ENCODE peak calls at places on chromosome 1, in eight cellular contexts. E is colonic mucosa; I is GM03348; A is caudate nucleus; F is CD8-positive, alpha-beta T cell; Y is H9; O is T-cell; B is HS-5. U is an unnamed sample.

GRCh38 chr1:46616277-46617107 is at the start of gene MOB3C:
- DNase-seq in A (peak), F (peak), B (peak), E (peak), O (peak), I (peak), Y (peak), U (peak)

GRCh38 chr1:19644761-19645543 is 841 bp downstream of the NBL1 start:
- DNase-seq in B (no peak), O (no peak), E (peak), A (no peak), I (peak), F (peak), Y (no peak), U (peak)

GRCh38 chr1:101996830-101997485 is at the start of gene OLFM3:
- DNase-seq in A (no peak), F (no peak), I (peak), E (no peak), Y (peak), O (no peak), B (no peak), U (no peak)

GRCh38 chr1:47389735-47390134 is 26.4 kb upstream of the FOXE3 start:
- DNase-seq in I (no peak), B (no peak), Y (no peak), A (no peak), O (no peak), F (no peak), E (no peak), U (no peak)

GRCh38 chr1:219413523-219413922 is 199.4 kb downstream of the ZC3H11B start:
- DNase-seq in F (no peak), E (no peak), A (no peak), I (no peak), Y (no peak), O (no peak), B (no peak), U (no peak)

GRCh38 chr1:51574796-51575195 is 42.1 kb upstream of the OSBPL9 start:
- DNase-seq in F (no peak), B (no peak), O (no peak), Y (no peak), I (no peak), A (no peak), E (no peak), U (no peak)

GRCh38 chr1:30478288-30478687 is 245.1 kb downstream of the MATN1 start:
- DNase-seq in B (no peak), F (no peak), I (no peak), Y (no peak), O (no peak), E (no peak), A (no peak), U (no peak)

GRCh38 chr1:217402301-217402700 is 228.6 kb downstream of the GPATCH2 start:
- DNase-seq in Y (no peak), O (no peak), I (no peak), A (no peak), B (no peak), F (no peak), E (no peak), U (no peak)

GRCh38 chr1:154151311-154151710 is 3.6 kb downstream of the NUP210L start:
- DNase-seq in Y (no peak), B (no peak), O (no peak), I (peak), F (no peak), E (no peak), A (no peak), U (no peak)

GRCh38 chr1:67753776-67754525 is 69.0 kb downstream of the GADD45A start:
- DNase-seq in I (no peak), B (no peak), E (no peak), Y (no peak), A (no peak), O (no peak), F (no peak), U (no peak)

GRCh38 chr1:52203935-52204625 is 62.2 kb downstream of the ZFYVE9 start:
- DNase-seq in O (no peak), A (no peak), Y (no peak), I (no peak), B (no peak), E (no peak), F (no peak), U (no peak)

GRCh38 chr1:84758968-84759491 is 68.8 kb upstream of the SSX2IP start:
- DNase-seq in B (no peak), Y (no peak), A (no peak), F (no peak), O (no peak), I (no peak), E (no peak), U (no peak)

GRCh38 chr1:152052606-152053005 is 15.8 kb upstream of the S100A11 start:
- DNase-seq in F (peak), E (peak), I (peak), Y (peak), O (peak), A (peak), B (peak), U (peak)

GRCh38 chr1:184890539-184890973 is 83.8 kb downstream of the NIBAN1 start:
- DNase-seq in E (no peak), Y (no peak), O (peak), I (no peak), F (peak), B (no peak), A (no peak), U (no peak)

U was measured in transverse colon.